ENCODE peak calls at places on chromosomes 12 and 14, in seven cellular contexts. X, D, O, J, A, G and N are unnamed samples.

GRCh38 chr12:17076335-17076734 is 470.4 kb upstream of the LMO3 start:
- DNase-seq in X (no peak), A (peak; percentile 23), O (no peak), D (no peak), G (no peak), J (no peak), N (peak; percentile 34)

GRCh38 chr12:105948331-105948730 is 190.4 kb downstream of the NUAK1 start:
- DNase-seq in J (no peak), O (peak; percentile 45), D (no peak), A (peak; percentile 90), G (peak; percentile 11), X (no peak), N (no peak)

GRCh38 chr12:31326689-31327659 is 1.0 kb upstream of the SINHCAF start:
- DNase-seq in J (no peak), X (no peak), D (no peak), A (peak; percentile 16), O (peak; percentile 23), G (no peak), N (no peak)

GRCh38 chr12:107761502-107761904 is 566 bp upstream of the PRDM4 start:
- DNase-seq in D (no peak), X (no peak), J (no peak), O (peak; percentile 14), G (no peak), A (no peak), N (no peak)

GRCh38 chr12:124233041-124233836 is 61.7 kb upstream of the RFLNA start:
- DNase-seq in J (no peak), X (no peak), G (peak; percentile 73), D (no peak), A (peak; percentile 98), O (peak; percentile 85), N (no peak)

GRCh38 chr12:57104292-57104910 is 6.8 kb downstream of the STAT6 start:
- DNase-seq in O (no peak), D (no peak), J (no peak), G (no peak), X (no peak), A (no peak), N (no peak)

GRCh38 chr12:40446385-40446784 is 221.6 kb downstream of the LRRK2 start:
- DNase-seq in G (peak; percentile 0), O (peak; percentile 8), A (no peak), J (no peak), D (no peak), X (no peak), N (no peak)

GRCh38 chr12:123140675-123141614 is 9.9 kb downstream of the PITPNM2 start:
- DNase-seq in J (no peak), O (no peak), A (no peak), D (no peak), X (no peak), G (no peak), N (no peak)

GRCh38 chr12:130083746-130084145 is 78.5 kb upstream of the FZD10 start:
- DNase-seq in X (no peak), A (no peak), G (no peak), O (no peak), D (no peak), J (no peak), N (no peak)

GRCh38 chr12:76883826-76884225 is 5.0 kb upstream of the CSRP2 start:
- DNase-seq in G (peak; percentile 67), A (peak; percentile 77), D (no peak), O (peak; percentile 78), X (no peak), J (peak; percentile 26), N (peak; percentile 46)

GRCh38 chr12:122471324-122472226 is 29.2 kb downstream of the ZCCHC8 start:
- DNase-seq in D (no peak), X (no peak), O (peak; percentile 88), A (peak; percentile 69), G (peak; percentile 55), J (no peak), N (peak; percentile 18)

GRCh38 chr12:87853448-87854003 is 175.7 kb downstream of the C12orf50 start:
- DNase-seq in X (no peak), J (no peak), A (no peak), D (no peak), O (no peak), G (no peak), N (no peak)

GRCh38 chr14:58752782-58753181 is 115.0 kb downstream of the DACT1 start:
- DNase-seq in X (peak; percentile 88), J (peak; percentile 90), A (no peak), G (no peak), O (no peak), D (peak; percentile 93), N (no peak)

GRCh38 chr14:56000846-56001245 is 117.4 kb upstream of the PELI2 start:
- DNase-seq in J (peak; percentile 29), O (no peak), D (no peak), A (no peak), G (no peak), X (no peak), N (no peak)

GRCh38 chr14:88218119-88218915 is 104.8 kb downstream of the KCNK10 start:
- DNase-seq in A (no peak), D (no peak), J (no peak), X (no peak), G (no peak), O (no peak), N (no peak)

GRCh38 chr12:66074561-66074960 is 56.0 kb downstream of the LLPH start:
- DNase-seq in D (no peak), X (no peak), A (peak; percentile 65), O (peak; percentile 74), J (no peak), G (peak; percentile 17), N (no peak)

GRCh38 chr14:77889971-77890442 is 90.1 kb downstream of the ADCK1 start:
- DNase-seq in D (no peak), O (peak; percentile 91), X (no peak), G (peak; percentile 38), A (peak; percentile 93), J (no peak), N (no peak)

GRCh38 chr12:55072093-55072492 is 52.3 kb downstream of the NEUROD4 start:
- DNase-seq in A (peak; percentile 5), G (no peak), D (peak; percentile 36), J (peak; percentile 74), O (peak; percentile 14), X (peak; percentile 69), N (peak; percentile 7)

GRCh38 chr12:96236221-96236822 is 42.1 kb downstream of the ELK3 start:
- DNase-seq in G (no peak), J (no peak), A (peak; percentile 90), X (no peak), D (peak; percentile 40), O (no peak), N (no peak)

GRCh38 chr12:96238336-96239031 is 44.3 kb downstream of the ELK3 start:
- DNase-seq in X (no peak), G (no peak), O (no peak), J (no peak), A (no peak), D (peak; percentile 64), N (no peak)

GRCh38 chr12:96235497-96235826 is 41.3 kb downstream of the ELK3 start:
- DNase-seq in X (no peak), O (no peak), G (no peak), A (no peak), D (peak; percentile 46), J (no peak), N (no peak)

GRCh38 chr12:96237465-96238077 is 43.4 kb downstream of the ELK3 start:
- DNase-seq in X (no peak), A (peak; percentile 99), D (no peak), G (peak; percentile 91), J (peak; percentile 59), O (peak; percentile 97), N (no peak)

GRCh38 chr12:96237035-96237434 is 42.9 kb downstream of the ELK3 start:
- DNase-seq in A (peak; percentile 53), J (no peak), O (no peak), X (no peak), G (no peak), D (no peak), N (no peak)
- H3K4me3 ChIP-seq in A (no peak overlapping the region), J (no peak overlapping the region), O (no peak overlapping the region), X (no peak overlapping the region), G (no peak overlapping the region), D (no peak overlapping the region), N (no peak overlapping the region)

DNA sequence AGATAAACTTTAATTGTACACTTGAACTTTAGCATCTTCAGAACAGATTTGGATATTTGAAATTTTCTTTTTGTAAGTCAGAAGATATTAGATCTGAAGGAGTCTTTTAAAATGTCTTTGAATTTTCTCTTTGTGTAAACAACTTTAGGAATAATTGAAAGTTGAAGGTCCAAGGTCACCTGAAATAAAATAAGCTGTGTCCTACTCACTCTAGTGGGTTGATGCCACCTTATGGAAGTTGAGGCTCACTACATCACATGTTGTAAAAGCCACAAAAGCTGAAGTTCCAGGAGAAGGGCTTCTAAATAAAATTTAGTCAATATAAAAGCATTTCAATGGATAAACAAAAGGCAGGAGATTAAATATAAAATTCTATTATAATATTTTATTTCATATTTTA is 122.0 kb upstream of the ATXN7L3B start:
- DNase-seq in D (no peak), O (peak; percentile 54), G (peak; percentile 0), J (no peak), A (peak; percentile 14), X (no peak), N (no peak)
- TF ChIP-seq CTCF in D (no peak), O (peak; percentile 67), G (peak; percentile 41), J (no peak), A (peak; percentile 47), X (peak; percentile 24), N (peak; percentile 80)

GRCh38 chr14:63773504-63773903 is 45.6 kb upstream of the SGPP1 start:
- DNase-seq in X (no peak), D (no peak), A (no peak), O (no peak), G (no peak), J (no peak), N (no peak)
- H3K4me3 ChIP-seq in X (no peak overlapping the region), D (no peak overlapping the region), A (no peak overlapping the region), O (no peak overlapping the region), G (no peak overlapping the region), J (no peak overlapping the region), N (no peak overlapping the region)

DNA sequence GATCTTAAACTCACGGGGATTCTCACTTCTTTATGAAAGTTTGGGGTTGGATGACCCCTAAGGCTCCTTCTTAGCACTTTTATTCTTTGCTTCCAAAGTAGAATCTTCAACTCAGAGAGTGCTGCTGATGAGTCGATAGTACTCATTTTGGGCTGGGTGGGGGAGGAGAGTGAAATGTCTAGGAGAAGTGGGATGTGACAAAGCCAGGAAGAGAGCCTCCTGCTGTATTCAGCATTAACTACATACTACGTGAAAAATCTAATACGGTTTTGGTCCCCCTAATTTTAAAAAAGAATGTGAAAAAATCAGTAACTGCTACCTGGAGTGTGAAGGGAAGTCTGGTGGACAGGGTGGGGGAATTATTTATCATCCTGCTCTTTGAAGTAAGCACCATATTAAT is 148.3 kb downstream of the SAMD4A start:
- DNase-seq in X (no peak), A (peak; percentile 36), G (no peak), J (no peak), D (no peak), O (peak; percentile 42), N (no peak)
- TF ChIP-seq CTCF in X (no peak), A (peak; percentile 25), G (peak; percentile 14), J (no peak), D (no peak), O (peak; percentile 48), N (no peak)

DNA sequence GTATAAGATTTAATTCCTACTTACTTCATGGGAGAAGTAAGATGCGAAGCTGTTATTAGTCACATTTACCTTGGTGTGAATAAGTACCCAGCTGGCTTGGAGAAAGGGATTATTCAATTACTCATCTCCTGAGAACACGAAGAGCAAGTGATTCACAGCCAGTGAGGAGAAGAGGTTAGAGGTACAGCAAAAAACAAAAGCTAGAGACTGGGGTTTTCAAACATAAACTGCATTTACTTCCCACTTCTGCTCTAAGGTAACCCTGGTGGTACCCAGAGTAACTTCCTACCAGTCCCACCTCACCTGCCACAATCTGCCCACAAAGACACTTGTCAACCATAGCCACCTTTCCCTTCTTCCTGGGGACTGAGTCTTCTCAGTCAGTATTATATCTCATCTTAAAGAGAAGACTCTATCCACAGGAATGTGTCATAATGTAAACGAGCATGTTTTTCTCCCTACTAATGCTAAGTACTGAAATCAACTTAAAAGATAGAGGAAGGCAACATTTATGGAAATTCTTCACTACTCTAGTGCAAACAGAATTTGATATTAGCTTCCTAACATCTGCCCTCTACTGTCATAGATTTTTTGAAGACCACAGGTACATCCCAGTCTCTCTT is 6.0 kb upstream of the IL22 start:
- DNase-seq in X (no peak), O (peak; percentile 97), J (no peak), G (peak; percentile 60), A (peak; percentile 96), D (no peak), N (no peak)
- H3K4me3 ChIP-seq in X (no peak overlapping the region), O (no peak overlapping the region), J (no peak overlapping the region), G (no peak overlapping the region), A (no peak overlapping the region), D (no peak overlapping the region), N (no peak overlapping the region)